ENCODE peak calls at places on chromosomes 5 and 9, in four cellular contexts. One of them, this sample, is unnamed.

GRCh38 chr5:107546685-107547084 is 124.1 kb downstream of the EFNA5 start:
- DNase-seq in HepG2: no peak
- DNase-seq in A549: no peak
- DNase-seq in WTC11: no peak
- DNase-seq in this sample: no peak

GRCh38 chr9:81529556-81530193 is 159.7 kb downstream of the TLE1 start:
- DNase-seq in HepG2: peak; percentile 25
- DNase-seq in A549: peak; percentile 47
- DNase-seq in WTC11: no peak
- DNase-seq in this sample: no peak

GRCh38 chr5:142059304-142059940 is 46.6 kb upstream of the GNPDA1 start:
- DNase-seq in HepG2: peak; percentile 20
- DNase-seq in A549: no peak
- DNase-seq in WTC11: peak; percentile 17
- DNase-seq in this sample: no peak

GRCh38 chr9:36922548-36922947 is 111.5 kb downstream of the PAX5 start:
- DNase-seq in HepG2: no peak
- DNase-seq in A549: peak; percentile 63
- DNase-seq in WTC11: no peak
- DNase-seq in this sample: no peak

GRCh38 chr5:134982230-134982629 is 14.5 kb downstream of the CATSPER3 start:
- DNase-seq in HepG2: no peak
- DNase-seq in A549: no peak
- DNase-seq in WTC11: no peak
- DNase-seq in this sample: no peak

GRCh38 chr9:127179633-127180401 is 57.4 kb upstream of the ANGPTL2 start:
- DNase-seq in HepG2: no peak
- DNase-seq in A549: no peak
- DNase-seq in WTC11: peak; percentile 5
- DNase-seq in this sample: no peak

GRCh38 chr5:139061856-139062255 is 136.3 kb downstream of the SIL1 start:
- DNase-seq in HepG2: no peak
- DNase-seq in A549: no peak
- DNase-seq in WTC11: no peak
- DNase-seq in this sample: no peak

GRCh38 chr5:134500699-134501430 is 24.6 kb upstream of the JADE2 start:
- DNase-seq in HepG2: no peak
- DNase-seq in A549: no peak
- DNase-seq in WTC11: no peak
- DNase-seq in this sample: no peak

GRCh38 chr5:74672215-74672877 is 12.7 kb upstream of the HEXB start:
- DNase-seq in HepG2: no peak
- DNase-seq in A549: no peak
- DNase-seq in WTC11: no peak
- DNase-seq in this sample: no peak

GRCh38 chr9:26527931-26528330 is 364.7 kb downstream of the CAAP1 start:
- DNase-seq in HepG2: no peak
- DNase-seq in A549: no peak
- DNase-seq in WTC11: no peak
- DNase-seq in this sample: no peak

GRCh38 chr9:38066167-38066906 is 2.7 kb downstream of the SHB start:
- DNase-seq in HepG2: no peak
- DNase-seq in A549: no peak
- DNase-seq in WTC11: no peak
- DNase-seq in this sample: no peak

GRCh38 chr5:172699999-172700685 is 59.1 kb downstream of the NEURL1B start:
- DNase-seq in HepG2: no peak
- DNase-seq in A549: no peak
- DNase-seq in WTC11: peak; percentile 65
- DNase-seq in this sample: no peak

GRCh38 chr5:150503386-150503785 is 4.5 kb upstream of the NDST1 start:
- DNase-seq in HepG2: no peak
- DNase-seq in A549: no peak
- DNase-seq in WTC11: no peak
- DNase-seq in this sample: no peak

GRCh38 chr5:67188274-67188857 is 8.2 kb downstream of the CD180 start:
- DNase-seq in HepG2: no peak
- DNase-seq in A549: no peak
- DNase-seq in WTC11: no peak
- DNase-seq in this sample: no peak

GRCh38 chr5:127028822-127029457 is 1.4 kb downstream of the MARCHF3 start:
- DNase-seq in HepG2: peak; percentile 68
- DNase-seq in A549: no peak
- DNase-seq in WTC11: no peak
- DNase-seq in this sample: peak; percentile 70

GRCh38 chr5:122400961-122401360 is 88.9 kb downstream of the SNCAIP start:
- DNase-seq in HepG2: no peak
- DNase-seq in A549: no peak
- DNase-seq in WTC11: no peak
- DNase-seq in this sample: no peak

GRCh38 chr5:150376799-150377771 is 19.6 kb downstream of the TCOF1 start:
- DNase-seq in HepG2: no peak
- DNase-seq in A549: no peak
- DNase-seq in WTC11: no peak
- DNase-seq in this sample: no peak

GRCh38 chr9:129854588-129855110 is 19.4 kb downstream of the USP20 start:
- DNase-seq in HepG2: no peak
- DNase-seq in A549: no peak
- DNase-seq in WTC11: no peak
- DNase-seq in this sample: no peak

GRCh38 chr9:109868722-109869121 is 88.7 kb downstream of the PALM2AKAP2 start:
- DNase-seq in HepG2: no peak
- DNase-seq in A549: no peak
- DNase-seq in WTC11: no peak
- DNase-seq in this sample: no peak

GRCh38 chr9:107989544-107989943 is 500.0 kb upstream of the KLF4 start:
- DNase-seq in HepG2: no peak
- DNase-seq in A549: no peak
- DNase-seq in WTC11: no peak
- DNase-seq in this sample: no peak

GRCh38 chr9:20343325-20343724 is 279.0 kb downstream of the MLLT3 start:
- DNase-seq in HepG2: no peak
- DNase-seq in A549: no peak
- DNase-seq in WTC11: no peak
- DNase-seq in this sample: no peak

GRCh38 chr5:54285573-54286124 is 24.7 kb downstream of the ARL15 start:
- DNase-seq in HepG2: no peak
- DNase-seq in A549: no peak
- DNase-seq in WTC11: no peak
- DNase-seq in this sample: no peak

GRCh38 chr9:129182122-129182521 is 4.1 kb upstream of the IER5L start:
- DNase-seq in HepG2: no peak
- DNase-seq in A549: no peak
- DNase-seq in WTC11: no peak
- DNase-seq in this sample: no peak

GRCh38 chr5:180366303-180366702 is 13.2 kb upstream of the GFPT2 start:
- DNase-seq in HepG2: no peak
- DNase-seq in A549: no peak
- DNase-seq in WTC11: no peak
- DNase-seq in this sample: no peak

GRCh38 chr5:117235814-117236213 is 661.2 kb upstream of the SEMA6A start:
- DNase-seq in HepG2: no peak
- DNase-seq in A549: no peak
- DNase-seq in WTC11: no peak
- DNase-seq in this sample: no peak

GRCh38 chr5:55407059-55407684 is 99.4 kb downstream of the MTREX start:
- DNase-seq in HepG2: peak; percentile 27
- DNase-seq in A549: peak; percentile 25
- DNase-seq in WTC11: no peak
- DNase-seq in this sample: peak; percentile 20

GRCh38 chr9:18741880-18742279 is 267.9 kb downstream of the ADAMTSL1 start:
- DNase-seq in HepG2: no peak
- DNase-seq in A549: no peak
- DNase-seq in WTC11: no peak
- DNase-seq in this sample: no peak

GRCh38 chr5:172059661-172060100 is 53.2 kb upstream of the FBXW11 start:
- DNase-seq in HepG2: peak; percentile 19
- DNase-seq in A549: peak; percentile 29
- DNase-seq in WTC11: no peak
- DNase-seq in this sample: peak; percentile 38

GRCh38 chr9:21153688-21154608 is 12.3 kb upstream of the IFNW1 start:
- DNase-seq in HepG2: no peak
- DNase-seq in A549: no peak
- DNase-seq in WTC11: no peak
- DNase-seq in this sample: no peak

GRCh38 chr5:103371046-103371603 is 112.6 kb downstream of the MACIR start:
- DNase-seq in HepG2: no peak
- DNase-seq in A549: no peak
- DNase-seq in WTC11: no peak
- DNase-seq in this sample: no peak

GRCh38 chr5:103364074-103364473 is 105.5 kb downstream of the MACIR start:
- DNase-seq in HepG2: no peak
- DNase-seq in A549: no peak
- DNase-seq in WTC11: no peak
- DNase-seq in this sample: no peak

GRCh38 chr5:103366938-103367549 is 108.5 kb downstream of the MACIR start:
- DNase-seq in HepG2: no peak
- DNase-seq in A549: no peak
- DNase-seq in WTC11: no peak
- DNase-seq in this sample: no peak

GRCh38 chr5:103369125-103370120 is 110.9 kb downstream of the MACIR start:
- DNase-seq in HepG2: no peak
- DNase-seq in A549: no peak
- DNase-seq in WTC11: no peak
- DNase-seq in this sample: no peak

DNA sequence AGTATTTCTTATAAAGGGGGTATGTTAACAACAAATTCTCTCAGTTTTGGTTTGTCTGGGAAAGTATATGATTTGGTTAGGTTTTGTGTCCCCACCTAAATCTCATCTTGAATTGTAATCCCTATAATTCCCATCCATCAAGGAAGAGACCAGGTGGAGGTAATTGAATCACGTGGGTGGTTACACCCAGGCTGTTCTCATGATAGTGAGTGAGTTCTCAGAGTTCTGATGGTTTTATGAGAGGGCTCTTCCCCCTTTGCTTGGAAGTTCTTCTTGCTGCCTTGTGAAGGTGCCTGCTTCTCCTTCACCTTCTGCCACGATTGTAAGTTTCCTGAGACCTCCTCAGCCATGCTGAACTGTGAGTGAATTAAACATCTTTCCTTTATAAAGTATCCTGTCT is 109.2 kb downstream of the MACIR start:
- DNase-seq in HepG2: no peak
- DNase-seq in A549: no peak
- DNase-seq in WTC11: no peak
- DNase-seq in this sample: no peak
- TF ChIP-seq NR3C1 in HepG2: no peak
- TF ChIP-seq NR3C1 in A549: no peak
- TF ChIP-seq NR3C1 in WTC11: no peak
- TF ChIP-seq NR3C1 in this sample: no peak

DNA sequence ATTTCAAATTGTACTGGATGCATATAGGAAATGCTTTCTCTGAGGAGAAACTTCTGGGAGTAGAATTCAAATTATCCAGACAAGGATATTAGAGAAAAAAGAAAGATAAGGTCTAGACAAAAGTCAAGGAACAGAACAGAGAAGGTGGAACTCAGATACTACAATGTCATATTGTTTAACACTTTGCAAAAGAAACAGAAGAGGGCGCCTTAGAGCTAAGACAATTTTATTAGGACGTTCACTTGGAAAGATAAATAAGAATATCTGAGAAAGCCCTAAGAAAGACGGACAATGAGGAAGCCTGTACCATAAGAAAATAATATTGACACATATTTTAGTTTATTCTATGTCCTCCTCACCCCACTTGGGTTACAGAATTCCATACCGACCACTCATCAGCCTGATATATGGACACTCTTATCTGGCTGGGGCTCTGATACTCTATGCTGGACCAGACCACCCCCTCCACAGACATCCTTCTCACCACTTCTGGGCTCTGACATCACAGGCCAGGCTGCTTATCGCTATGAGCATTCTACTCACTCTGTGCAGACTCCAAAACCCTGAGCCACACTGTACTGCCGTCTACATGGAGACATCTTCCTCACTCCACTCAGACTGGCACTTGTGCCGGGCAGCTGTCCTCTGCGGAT is 9.1 kb upstream of the AK3 start:
- DNase-seq in HepG2: no peak
- DNase-seq in A549: no peak
- DNase-seq in WTC11: no peak
- DNase-seq in this sample: peak; percentile 19
- TF ChIP-seq NR3C1 in HepG2: no peak
- TF ChIP-seq NR3C1 in A549: no peak
- TF ChIP-seq NR3C1 in WTC11: no peak
- TF ChIP-seq NR3C1 in this sample: no peak

GRCh38 chr9:132011896-132012295 is 67.8 kb downstream of the MED27 start:
- DNase-seq in HepG2: no peak
- DNase-seq in A549: no peak
- DNase-seq in WTC11: no peak
- DNase-seq in this sample: no peak
- TF ChIP-seq NR3C1 in HepG2: no peak
- TF ChIP-seq NR3C1 in A549: no peak
- TF ChIP-seq NR3C1 in WTC11: no peak
- TF ChIP-seq NR3C1 in this sample: no peak

DNA sequence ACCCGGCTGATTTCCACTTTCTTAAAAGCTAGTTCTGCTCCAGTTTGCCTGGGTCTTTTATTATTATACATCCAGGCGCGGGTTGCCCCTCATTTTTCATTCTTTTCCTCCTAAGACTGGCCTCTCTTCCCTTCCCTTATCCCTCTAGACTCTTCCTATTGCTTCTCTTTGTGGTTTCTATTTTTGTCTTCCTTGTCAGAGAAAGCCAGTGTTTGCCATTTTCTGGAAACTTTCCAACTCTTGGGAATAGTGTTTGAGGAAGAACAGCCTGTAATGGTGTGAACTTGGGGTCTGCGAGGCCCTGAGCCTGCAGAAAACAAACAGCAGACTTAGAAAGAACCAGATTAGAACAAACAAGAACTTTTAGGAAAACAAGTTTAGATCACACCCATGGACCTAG is 15.6 kb downstream of the PRKACG start:
- DNase-seq in HepG2: no peak
- DNase-seq in A549: no peak
- DNase-seq in WTC11: no peak
- DNase-seq in this sample: no peak
- TF ChIP-seq NR3C1 in HepG2: no peak
- TF ChIP-seq NR3C1 in A549: no peak
- TF ChIP-seq NR3C1 in WTC11: no peak
- TF ChIP-seq NR3C1 in this sample: no peak

This sample was measured in K562.